ENCODE peak calls at places on chromosome 13, in six cellular contexts. H is naive thymus-derived CD8-positive, alpha-beta T cell; S is central memory CD8-positive, alpha-beta T cell; J is stimulated activated naive CD8-positive, alpha-beta T cell treated with anti-CD3 and anti-CD28 coated beads, Interleukin-15, amount 100 ng/mL, for 72 hours; L is CD4-positive, alpha-beta T cell; O is CD8-positive, alpha-beta T cell. C is an unnamed sample.

GRCh38 chr13:40114305-40114896 is 458.9 kb downstream of the COG6 start:
- ATAC-seq in S (no peak), H (no peak), L (no peak), J (no peak), O (no peak), C (no peak)

GRCh38 chr13:89375839-89376238 is 1704.7 kb downstream of the SLITRK5 start:
- ATAC-seq in H (no peak), S (no peak), O (no peak), J (no peak), L (no peak), C (no peak)

GRCh38 chr13:41655997-41656396 is 198.6 kb downstream of the RGCC start:
- ATAC-seq in S (no peak), H (no peak), O (no peak), L (no peak), J (no peak), C (no peak)

GRCh38 chr13:39600766-39601165 is 2.2 kb downstream of the LHFPL6 start:
- ATAC-seq in H (no peak), J (no peak), O (no peak), S (no peak), L (no peak), C (no peak)

GRCh38 chr13:45851171-45851889 is at the start of gene SIAH3:
- ATAC-seq in S (peak), O (peak), L (peak), J (peak), H (peak), C (no peak)

GRCh38 chr13:112079696-112080095 is 12.7 kb downstream of the SOX1 start:
- ATAC-seq in O (no peak), S (no peak), J (no peak), H (no peak), L (no peak), C (no peak)

GRCh38 chr13:32940601-32941000 is 75.6 kb upstream of the KL start:
- ATAC-seq in L (no peak), S (no peak), O (no peak), H (no peak), J (no peak), C (no peak)

GRCh38 chr13:44373601-44374347 is at the start of gene SERP2:
- ATAC-seq in L (no peak), S (no peak), H (peak), O (peak), J (peak), C (no peak)

GRCh38 chr13:90308249-90308648 is 1039.2 kb upstream of the MIR17HG start:
- ATAC-seq in S (no peak), L (no peak), H (no peak), J (no peak), O (no peak), C (no peak)

GRCh38 chr13:36918246-36919060 is 1.6 kb downstream of the SMAD9 start:
- ATAC-seq in H (no peak), J (no peak), S (no peak), L (no peak), O (no peak), C (no peak)

GRCh38 chr13:110636701-110637201 is 21.4 kb downstream of the NAXD start:
- ATAC-seq in L (no peak), H (no peak), J (no peak), O (no peak), S (no peak), C (no peak)

GRCh38 chr13:113413898-113414282 is 39.4 kb downstream of the ADPRHL1 start:
- ATAC-seq in J (no peak), H (no peak), L (no peak), S (no peak), O (no peak), C (no peak)

GRCh38 chr13:21685485-21686064 is 14.7 kb downstream of the FGF9 start:
- ATAC-seq in L (no peak), S (no peak), O (no peak), J (no peak), H (no peak), C (no peak)

GRCh38 chr13:66405908-66406802 is 824.0 kb downstream of the PCDH9 start:
- ATAC-seq in L (no peak), O (no peak), S (no peak), H (no peak), J (no peak), C (no peak)

GRCh38 chr13:48533207-48533499 is 273 bp upstream of the RCBTB2 start:
- ATAC-seq in L (no peak), H (no peak), J (no peak), O (no peak), S (no peak), C (no peak)

GRCh38 chr13:42702726-42703125 is 78.7 kb upstream of the FAM216B start:
- ATAC-seq in S (no peak), L (no peak), O (no peak), H (no peak), J (no peak), C (no peak)

GRCh38 chr13:113820813-113821651 is 42.8 kb downstream of the GAS6 start:
- ATAC-seq in J (no peak), L (no peak), S (no peak), O (no peak), H (no peak), C (no peak)

GRCh38 chr13:24276310-24276709 is 33.1 kb upstream of the C1QTNF9 start:
- ATAC-seq in S (peak), O (peak), L (peak), H (peak), J (no peak), C (peak)

GRCh38 chr13:74218291-74218690 is 84.1 kb upstream of the KLF12 start:
- ATAC-seq in H (no peak), J (no peak), S (no peak), L (peak), O (no peak), C (no peak)

GRCh38 chr13:51999525-51999924 is 11.7 kb downstream of the ATP7B start:
- ATAC-seq in O (no peak), L (no peak), H (no peak), J (no peak), S (no peak), C (no peak)

GRCh38 chr13:84653915-84654534 is 771.8 kb upstream of the SLITRK1 start:
- ATAC-seq in O (no peak), H (no peak), J (no peak), S (no peak), L (no peak), C (no peak)

GRCh38 chr13:38341149-38341692 is 8.4 kb upstream of the UFM1 start:
- ATAC-seq in O (no peak), S (no peak), H (no peak), L (no peak), J (no peak), C (no peak)

GRCh38 chr13:75896271-75896670 is 260.1 kb downstream of the LMO7 start:
- ATAC-seq in J (no peak), L (no peak), S (no peak), H (no peak), O (no peak), C (no peak)

GRCh38 chr13:106520205-106521004 is 15.1 kb downstream of the EFNB2 start:
- ATAC-seq in O (no peak), L (no peak), J (no peak), S (no peak), H (no peak), C (no peak)

GRCh38 chr13:80329250-80329649 is 11.7 kb downstream of the SPRY2 start:
- ATAC-seq in H (no peak), L (no peak), S (no peak), O (no peak), J (no peak), C (no peak)

GRCh38 chr13:73167046-73167820 is 108.4 kb downstream of the KLF5 start:
- ATAC-seq in S (no peak), L (no peak), J (no peak), O (no peak), H (no peak), C (no peak)

GRCh38 chr13:106326751-106327150 is 208.7 kb downstream of the EFNB2 start:
- ATAC-seq in H (no peak), L (no peak), J (no peak), S (no peak), O (no peak), C (no peak)

GRCh38 chr13:28248080-28248479 is 109.7 kb downstream of the PAN3 start:
- ATAC-seq in H (no peak), S (no peak), L (no peak), O (no peak), J (no peak), C (no peak)

GRCh38 chr13:23505007-23505406 is 65.2 kb upstream of the TNFRSF19 start:
- ATAC-seq in S (no peak), L (no peak), O (no peak), H (no peak), J (no peak), C (no peak)

GRCh38 chr13:113297370-113297871 is 382 bp downstream of the LAMP1 start:
- ATAC-seq in J (peak), S (peak), O (peak), H (peak), L (peak), C (peak)

GRCh38 chr13:49371943-49372636 is 71.8 kb downstream of the CAB39L start:
- ATAC-seq in H (peak), L (peak), J (no peak), O (peak), S (peak), C (peak)

GRCh38 chr13:73672492-73672891 is 461.7 kb downstream of the KLF12 start:
- ATAC-seq in O (no peak), J (no peak), S (no peak), L (no peak), H (no peak), C (no peak)

GRCh38 chr13:75826391-75826790 is 190.3 kb downstream of the LMO7 start:
- ATAC-seq in L (no peak), O (no peak), H (no peak), J (no peak), S (no peak), C (no peak)